ENCODE peak calls at places on chromosomes 5 and 9, in five cellular contexts. D is A549; S is activated CD8-positive, alpha-beta memory T cell treated with anti-CD3 and anti-CD28 coated beads for 4 hours; N is iris pigment epithelial cell; G is GM19239. F is an unnamed sample.

GRCh38 chr5:76413746-76414145 is 10.7 kb downstream of the IQGAP2 start:
- DNase-seq in D (no peak), S (no peak), N (no peak), G (no peak), F (no peak)

GRCh38 chr9:81787747-81788632 is 98.6 kb upstream of the TLE1 start:
- DNase-seq in D (peak; percentile 41), S (no peak), N (peak; percentile 96), G (no peak), F (peak; percentile 96)

GRCh38 chr5:129972774-129973173 is 68.5 kb downstream of the CHSY3 start:
- DNase-seq in D (no peak), S (no peak), N (no peak), G (no peak), F (no peak)

GRCh38 chr9:127746959-127747569 is 12.0 kb upstream of the TOR2A start:
- DNase-seq in D (no peak), S (no peak), N (no peak), G (no peak), F (no peak)

GRCh38 chr9:69400470-69400869 is 75.5 kb downstream of the ENTREP1 start:
- DNase-seq in D (no peak), S (no peak), N (no peak), G (no peak), F (no peak)

GRCh38 chr5:124604419-124604818 is 142.0 kb downstream of the ZNF608 start:
- DNase-seq in D (no peak), S (no peak), N (no peak), G (no peak), F (no peak)

GRCh38 chr9:127767909-127768331 is 10.5 kb downstream of the SH2D3C start:
- DNase-seq in D (no peak), S (no peak), N (no peak), G (no peak), F (no peak)

GRCh38 chr5:149455889-149456409 is 76.9 kb upstream of the IL17B start:
- DNase-seq in D (no peak), S (no peak), N (peak; percentile 82), G (no peak), F (no peak)

GRCh38 chr5:37951946-37952721 is 112.3 kb upstream of the GDNF start:
- DNase-seq in D (no peak), S (no peak), N (peak; percentile 6), G (no peak), F (no peak)